ENCODE peak calls at places on chromosomes 5 and 9, in nine cellular contexts. G is esophagus squamous epithelium; R is left ventricle myocardium inferior; J is ascending aorta; X is cardiac muscle cell; M is SK-N-SH; Z is fibroblast of lung; U is CD8-positive, alpha-beta T cell; V is stomach. T is an unnamed sample.

GRCh38 chr5:175517824-175518450 is 39.6 kb downstream of the SFXN1 start:
- DNase-seq in Z (peak; percentile 49), X (peak; percentile 86), J (no peak), V (no peak), M (no peak), U (peak; percentile 70), G (no peak), R (no peak), T (no peak)

GRCh38 chr9:75185585-75186170 is 97.4 kb downstream of the OSTF1 start:
- DNase-seq in G (no peak), U (peak; percentile 47), M (no peak), R (no peak), Z (no peak), X (peak; percentile 56), V (peak; percentile 51), J (no peak), T (peak; percentile 29)

GRCh38 chr9:22469928-22470544 is 23.4 kb downstream of the DMRTA1 start:
- DNase-seq in G (no peak), V (no peak), M (peak; percentile 11), J (no peak), X (peak; percentile 29), Z (peak; percentile 41), U (no peak), R (no peak), T (no peak)

GRCh38 chr5:56987171-56987570 is 35.2 kb upstream of the MIER3 start:
- DNase-seq in M (no peak), U (no peak), X (no peak), V (no peak), J (no peak), R (no peak), Z (no peak), G (no peak), T (no peak)

GRCh38 chr5:39072915-39073758 is 1.1 kb downstream of the RICTOR start:
- DNase-seq in Z (peak; percentile 50), R (peak; percentile 33), J (peak; percentile 65), M (peak; percentile 68), V (peak; percentile 47), G (no peak), X (peak; percentile 42), U (peak; percentile 65), T (peak; percentile 34)

GRCh38 chr9:134932171-134932570 is 14.5 kb upstream of the FCN1 start:
- DNase-seq in Z (no peak), X (no peak), U (no peak), G (no peak), J (no peak), V (no peak), R (no peak), M (no peak), T (no peak)

GRCh38 chr9:128470560-128470959 is 14.8 kb downstream of the ODF2 start:
- DNase-seq in Z (peak; percentile 70), V (no peak), J (no peak), U (peak; percentile 19), M (no peak), G (no peak), X (peak; percentile 89), R (no peak), T (no peak)

GRCh38 chr5:59519338-59519737 is 374.2 kb downstream of the PDE4D start:
- DNase-seq in R (no peak), J (no peak), X (no peak), U (no peak), G (no peak), V (no peak), Z (no peak), M (no peak), T (no peak)

GRCh38 chr9:93133641-93134017 is 422 bp downstream of the NINJ1 start:
- DNase-seq in G (no peak), M (peak; percentile 85), R (peak; percentile 75), X (peak; percentile 86), U (peak; percentile 55), Z (peak; percentile 83), V (peak; percentile 83), J (no peak), T (peak; percentile 84)

GRCh38 chr9:36029765-36030528 is 6.8 kb upstream of the RECK start:
- DNase-seq in U (no peak), R (no peak), Z (peak; percentile 98), M (no peak), J (no peak), V (no peak), X (peak; percentile 96), G (no peak), T (no peak)

GRCh38 chr9:107487521-107488399 is 1.8 kb downstream of the KLF4 start:
- DNase-seq in X (peak; percentile 67), R (peak; percentile 45), G (no peak), V (peak; percentile 68), U (no peak), M (peak; percentile 64), J (peak; percentile 77), Z (peak; percentile 78), T (peak; percentile 53)

GRCh38 chr5:138632900-138633489 is 57.8 kb upstream of the HSPA9 start:
- DNase-seq in U (no peak), M (peak; percentile 69), X (peak; percentile 96), R (peak; percentile 42), G (no peak), V (peak; percentile 52), J (peak; percentile 77), Z (peak; percentile 92), T (no peak)

GRCh38 chr5:135498662-135498995 is 37.1 kb downstream of the NEUROG1 start:
- DNase-seq in G (no peak), X (no peak), R (no peak), M (no peak), U (no peak), Z (no peak), V (no peak), J (no peak), T (no peak)

GRCh38 chr5:135501965-135502364 is 33.8 kb downstream of the NEUROG1 start:
- DNase-seq in V (no peak), U (no peak), Z (no peak), G (no peak), R (no peak), M (no peak), X (no peak), J (no peak), T (no peak)

GRCh38 chr5:135494196-135494595 is 41.6 kb downstream of the NEUROG1 start:
- DNase-seq in U (no peak), G (no peak), J (no peak), M (no peak), V (no peak), R (no peak), Z (no peak), X (no peak), T (no peak)

GRCh38 chr5:135493406-135494180 is 41.4 kb upstream of the TIFAB start:
- DNase-seq in X (peak; percentile 84), Z (peak; percentile 90), J (peak; percentile 69), U (no peak), G (no peak), M (no peak), V (no peak), R (no peak), T (no peak)

DNA sequence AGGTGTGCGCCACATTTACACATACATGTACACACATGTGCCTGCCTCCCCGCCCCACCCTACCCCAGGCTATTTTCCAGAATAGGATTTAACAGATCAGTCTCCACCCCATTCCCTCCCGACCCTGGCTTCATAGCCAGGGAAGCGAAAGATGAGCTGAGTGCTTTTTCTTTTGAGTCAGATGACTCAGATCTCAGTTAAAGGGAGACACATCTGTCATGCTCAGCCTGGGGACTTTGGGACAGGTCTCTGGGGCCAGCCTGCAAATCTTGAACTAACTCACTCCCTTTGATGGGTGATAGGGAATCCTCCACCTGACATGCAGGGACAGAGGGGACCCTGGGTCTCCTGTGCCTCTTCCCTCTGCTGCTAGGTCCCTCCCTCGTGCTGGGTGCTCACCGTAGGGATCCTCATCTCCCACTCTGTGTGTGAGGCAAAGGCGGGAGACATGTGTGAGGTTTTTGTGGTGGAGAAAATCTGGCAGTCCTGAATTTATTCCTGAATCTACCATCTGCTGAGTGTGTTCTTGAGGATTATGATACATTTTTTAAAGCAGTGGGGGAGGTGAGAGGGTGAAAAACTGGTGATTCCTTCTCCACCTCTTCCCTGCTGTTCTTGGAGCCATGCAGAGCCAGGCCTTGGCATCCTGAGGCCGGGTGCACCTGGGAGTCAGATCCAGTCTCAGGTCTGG is 37.6 kb downstream of the NEUROG1 start:
- DNase-seq in Z (no peak), X (no peak), U (no peak), V (no peak), G (no peak), M (no peak), R (no peak), J (no peak), T (no peak)
- H3K27ac ChIP-seq in Z (no peak overlapping the region), X (no peak overlapping the region), U (no peak overlapping the region), V (no peak overlapping the region), G (peak overlapping the region; percentile 67), M (no peak overlapping the region), R (no peak overlapping the region), J (no peak overlapping the region), T (no peak overlapping the region)

GRCh38 chr5:177302354-177303110 is 987 bp downstream of the RAB24 start:
- DNase-seq in Z (peak; percentile 5), J (no peak), R (no peak), U (no peak), M (peak; percentile 52), X (peak; percentile 22), V (no peak), G (no peak), T (peak; percentile 57)
- H3K4me1 ChIP-seq in Z (peaks cover 15% of the 10 kb centered on the region), J (peaks cover 3% of the 10 kb centered on the region), R (peaks cover 65% of the 10 kb centered on the region), U (peaks cover 57% of the 10 kb centered on the region), M (no peaks in the 10 kb centered on the region), X (peaks cover 6% of the 10 kb centered on the region), V (peaks cover 54% of the 10 kb centered on the region), G (peaks cover 80% of the 10 kb centered on the region), T (peaks cover 30% of the 10 kb centered on the region)

GRCh38 chr5:173435543-173435942 is 107.3 kb upstream of the STC2 start:
- DNase-seq in J (no peak), V (no peak), G (no peak), U (no peak), X (peak; percentile 31), M (no peak), R (no peak), Z (no peak), T (no peak)
- H3K27ac ChIP-seq in J (no peak overlapping the region), V (no peak overlapping the region), G (no peak overlapping the region), U (no peak overlapping the region), X (no peak overlapping the region), M (no peak overlapping the region), R (no peak overlapping the region), Z (no peak overlapping the region), T (no peak overlapping the region)

GRCh38 chr5:65037845-65038815 is 269.4 kb downstream of the CWC27 start:
- DNase-seq in M (no peak), Z (no peak), R (no peak), V (no peak), G (no peak), X (no peak), U (no peak), J (peak; percentile 67), T (no peak)
- H3K4me1 ChIP-seq in M (peaks cover 30% of the 10 kb centered on the region), Z (peaks cover 7% of the 10 kb centered on the region), R (peaks cover 68% of the 10 kb centered on the region), V (peaks cover 23% of the 10 kb centered on the region), G (peaks cover 45% of the 10 kb centered on the region), X (no peaks in the 10 kb centered on the region), U (peaks cover 20% of the 10 kb centered on the region), J (peaks cover 13% of the 10 kb centered on the region), T (peaks cover 6% of the 10 kb centered on the region)

DNA sequence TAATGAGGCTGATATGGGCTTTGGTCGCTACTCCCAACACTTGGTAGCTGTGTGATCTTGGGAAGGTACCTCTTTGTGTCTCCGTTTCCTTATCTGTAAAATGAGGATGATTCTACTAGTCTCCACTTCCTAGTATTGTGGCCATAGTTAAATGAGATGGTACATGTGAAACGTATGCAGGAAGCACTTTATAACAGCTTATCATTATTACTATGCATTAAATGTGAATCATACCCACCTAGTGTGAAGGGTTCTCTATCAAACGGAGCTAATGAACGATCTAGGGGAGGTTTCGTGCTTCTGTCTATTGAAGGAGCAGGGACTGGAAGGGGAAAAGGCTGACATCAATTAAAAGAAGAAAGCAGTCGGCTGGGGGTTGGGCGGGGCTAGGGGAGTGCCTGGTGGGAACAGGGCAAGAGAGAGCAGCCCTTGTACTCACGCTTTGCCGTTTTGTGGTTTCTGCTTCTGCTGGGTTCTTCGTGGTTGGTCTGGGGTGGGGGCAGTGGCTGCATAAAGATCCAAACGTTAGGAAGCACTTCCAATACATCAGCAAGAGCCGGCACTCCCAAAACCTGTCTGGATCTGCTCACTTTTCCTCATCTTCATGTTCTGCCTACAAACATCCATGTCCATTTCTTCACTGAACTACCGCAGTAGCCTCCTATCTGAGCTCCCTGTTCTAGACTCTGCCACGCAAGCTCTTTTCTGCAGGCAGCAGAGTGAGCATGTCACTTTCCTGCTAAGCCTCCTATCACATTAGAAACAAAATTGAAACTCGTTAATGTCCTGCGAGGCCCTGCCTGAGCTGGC is 30.8 kb downstream of the LCP2 start:
- DNase-seq in G (no peak), M (no peak), J (peak; percentile 60), R (no peak), Z (no peak), V (no peak), X (no peak), U (peak; percentile 69), T (no peak)
- H3K27ac ChIP-seq in G (peak overlapping the region; percentile 61), M (no peak overlapping the region), J (no peak overlapping the region), R (peak overlapping the region; percentile 43), Z (no peak overlapping the region), V (peak overlapping the region; percentile 78), X (no peak overlapping the region), U (peak overlapping the region; percentile 8), T (no peak overlapping the region)

T was measured in pancreas.